ENCODE peak calls at places on chromosome 9, in seven cellular contexts. L is NCI-H345; G is lung microvascular endothelial cell; X is H9; B is naive thymus-derived CD8-positive, alpha-beta T cell; P is mesothelial cell of epicardium; F is fibroblast of the conjunctiva. R is an unnamed sample.

GRCh38 chr9:29212590-29213373 is 1639.5 kb upstream of the C9orf72 start:
- DNase-seq in L (peak; percentile 63), G (peak; percentile 8), X (peak; percentile 57), B (no peak), P (peak; percentile 48), F (no peak), R (peak; percentile 89)

GRCh38 chr9:137679249-137679648 is 60.4 kb downstream of the EHMT1 start:
- DNase-seq in L (no peak), G (peak; percentile 38), X (peak; percentile 78), B (no peak), P (no peak), F (no peak), R (peak; percentile 21)

GRCh38 chr9:112586600-112587155 is 100.1 kb downstream of the KIAA1958 start:
- DNase-seq in L (no peak), G (no peak), X (no peak), B (no peak), P (no peak), F (no peak), R (no peak)

GRCh38 chr9:29349050-29349449 is 1775.8 kb upstream of the C9orf72 start:
- DNase-seq in L (no peak), G (no peak), X (no peak), B (no peak), P (no peak), F (no peak), R (no peak)

GRCh38 chr9:36191290-36191645 is 547 bp downstream of the CLTA start:
- DNase-seq in L (peak; percentile 29), G (peak; percentile 40), X (no peak), B (peak; percentile 32), P (peak; percentile 51), F (no peak), R (peak; percentile 64)

GRCh38 chr9:89278551-89278950 is 32.4 kb upstream of the CKS2 start:
- DNase-seq in L (no peak), G (no peak), X (no peak), B (no peak), P (no peak), F (no peak), R (peak; percentile 14)

GRCh38 chr9:120775859-120776258 is 17.4 kb downstream of the FBXW2 start:
- DNase-seq in L (no peak), G (no peak), X (no peak), B (no peak), P (no peak), F (no peak), R (no peak)

GRCh38 chr9:133104718-133105460 is 16.2 kb downstream of the RALGDS start:
- DNase-seq in L (no peak), G (no peak), X (no peak), B (no peak), P (no peak), F (no peak), R (no peak)

GRCh38 chr9:114662081-114662989 is 4.7 kb upstream of the TEX53 start:
- DNase-seq in L (peak; percentile 57), G (peak; percentile 57), X (peak; percentile 78), B (peak; percentile 59), P (peak; percentile 80), F (no peak), R (peak; percentile 75)

GRCh38 chr9:122180633-122181032 is 20.9 kb downstream of the MORN5 start:
- DNase-seq in L (peak; percentile 22), G (peak; percentile 31), X (no peak), B (no peak), P (no peak), F (peak; percentile 14), R (peak; percentile 64)

GRCh38 chr9:34446468-34446891 is 11.9 kb downstream of the FAM219A start:
- DNase-seq in L (no peak), G (no peak), X (no peak), B (no peak), P (no peak), F (no peak), R (no peak)

GRCh38 chr9:70108181-70108580 is 64.5 kb downstream of the MAMDC2 start:
- DNase-seq in L (no peak), G (no peak), X (no peak), B (no peak), P (no peak), F (no peak), R (no peak)

GRCh38 chr9:87795178-87795577 is 69.3 kb downstream of the CTSL start:
- DNase-seq in L (no peak), G (no peak), X (no peak), B (no peak), P (no peak), F (no peak), R (no peak)

GRCh38 chr9:37997636-37998374 is 71.2 kb downstream of the SHB start:
- DNase-seq in L (no peak), G (no peak), X (no peak), B (no peak), P (no peak), F (no peak), R (no peak)

GRCh38 chr9:82488702-82489578 is 500.4 kb downstream of the SPATA31D1 start:
- DNase-seq in L (no peak), G (peak; percentile 96), X (no peak), B (no peak), P (no peak), F (peak; percentile 89), R (peak; percentile 93)

GRCh38 chr9:69931340-69931739 is 110.7 kb downstream of the CFAP95 start:
- DNase-seq in L (no peak), G (peak; percentile 55), X (peak; percentile 32), B (no peak), P (no peak), F (no peak), R (peak; percentile 12)

GRCh38 chr9:91902465-91903125 is 47.4 kb downstream of the ROR2 start:
- DNase-seq in L (no peak), G (no peak), X (no peak), B (no peak), P (no peak), F (no peak), R (no peak)

GRCh38 chr9:135989722-135990467 is 28.7 kb upstream of the UBAC1 start:
- DNase-seq in L (peak; percentile 63), G (peak; percentile 29), X (no peak), B (peak; percentile 40), P (no peak), F (no peak), R (peak; percentile 85)

GRCh38 chr9:70406446-70406862 is 8.0 kb downstream of the KLF9 start:
- DNase-seq in L (no peak), G (no peak), X (no peak), B (no peak), P (no peak), F (no peak), R (peak; percentile 77)

GRCh38 chr9:121369595-121370265 is at the start of gene STOM:
- DNase-seq in L (peak; percentile 23), G (peak; percentile 91), X (no peak), B (peak; percentile 64), P (no peak), F (peak; percentile 91), R (peak; percentile 65)

GRCh38 chr9:96462538-96462937 is 12.6 kb downstream of the HABP4 start:
- DNase-seq in L (no peak), G (no peak), X (peak; percentile 55), B (no peak), P (no peak), F (no peak), R (no peak)

GRCh38 chr9:87238545-87238944 is 259.1 kb upstream of the DAPK1 start:
- DNase-seq in L (no peak), G (no peak), X (no peak), B (no peak), P (no peak), F (no peak), R (no peak)

GRCh38 chr9:82149647-82150046 is 161.1 kb downstream of the SPATA31D1 start:
- DNase-seq in L (no peak), G (no peak), X (no peak), B (no peak), P (no peak), F (no peak), R (no peak)

GRCh38 chr9:134635431-134636141 is 6.0 kb upstream of the COL5A1 start:
- DNase-seq in L (no peak), G (no peak), X (no peak), B (no peak), P (no peak), F (no peak), R (no peak)

GRCh38 chr9:131769361-131769760 is 29.5 kb upstream of the RAPGEF1 start:
- DNase-seq in L (no peak), G (no peak), X (no peak), B (no peak), P (no peak), F (no peak), R (no peak)

R was measured in NCI-H69.